ENCODE peak calls at places on chromosomes 5 and 9, in five cellular contexts. A is NCI-H774; T is IMR-90; G is stimulated activated CD8-positive, alpha-beta memory T cell treated with anti-CD3 and anti-CD28 coated beads, Interleukin-7, amount 100 ng/mL, for 24 hours; S is fibroblast of lung. Y is an unnamed sample.

GRCh38 chr9:115411993-115412452 is 294.1 kb upstream of the TNC start:
- DNase-seq in G (no peak), T (peak), S (no peak), A (no peak), Y (no peak)

GRCh38 chr5:149379177-149379761 is at the start of gene IL17B:
- DNase-seq in T (no peak), S (no peak), G (no peak), A (no peak), Y (no peak)

GRCh38 chr5:179558912-179559279 is 8.5 kb downstream of the RUFY1 start:
- DNase-seq in S (peak), G (no peak), T (peak), A (peak), Y (peak)

GRCh38 chr9:71003346-71003745 is 118.1 kb downstream of the TRPM3 start:
- DNase-seq in G (no peak), S (no peak), T (no peak), A (no peak), Y (no peak)

GRCh38 chr5:72151169-72151568 is 43.9 kb downstream of the MAP1B start:
- DNase-seq in T (no peak), A (no peak), S (peak), G (no peak), Y (no peak)

GRCh38 chr5:168318237-168318636 is 26.8 kb downstream of the WWC1 start:
- DNase-seq in G (no peak), T (no peak), A (no peak), S (peak), Y (no peak)

GRCh38 chr5:147939431-147940114 is 33.2 kb upstream of the C5orf46 start:
- DNase-seq in T (no peak), S (no peak), A (no peak), G (no peak), Y (peak)

GRCh38 chr9:120136685-120137084 is 443.3 kb downstream of the CDK5RAP2 start:
- DNase-seq in A (no peak), T (no peak), G (no peak), S (no peak), Y (no peak)

GRCh38 chr5:168227973-168228615 is 63.4 kb upstream of the WWC1 start:
- DNase-seq in T (no peak), A (no peak), G (no peak), S (peak), Y (no peak)

GRCh38 chr9:81529556-81530193 is 159.7 kb downstream of the TLE1 start:
- DNase-seq in A (no peak), T (peak), S (peak), G (no peak), Y (no peak)

GRCh38 chr9:114370251-114370984 is 17.4 kb downstream of the AKNA start:
- DNase-seq in G (no peak), T (no peak), S (no peak), A (no peak), Y (no peak)

GRCh38 chr9:132575005-132575609 is 7.3 kb upstream of the BARHL1 start:
- DNase-seq in G (peak), T (peak), A (peak), S (peak), Y (peak)

GRCh38 chr9:130912932-130913598 is 16.5 kb upstream of the QRFP start:
- DNase-seq in G (no peak), S (peak), T (peak), A (peak), Y (no peak)

GRCh38 chr5:98403131-98403530 is 370.3 kb upstream of the RGMB start:
- DNase-seq in G (no peak), T (no peak), A (no peak), S (no peak), Y (no peak)

GRCh38 chr5:74942622-74943286 is 76.6 kb upstream of the FAM169A start:
- DNase-seq in S (no peak), G (no peak), T (no peak), A (no peak), Y (no peak)

GRCh38 chr9:21904371-21904770 is 89.8 kb downstream of the CDKN2A start:
- DNase-seq in G (no peak), S (no peak), T (peak), A (no peak), Y (no peak)

GRCh38 chr9:117224676-117225075 is 190.2 kb downstream of the ASTN2 start:
- DNase-seq in A (peak), G (no peak), T (no peak), S (no peak), Y (peak)

GRCh38 chr5:76331139-76331538 is 71.9 kb upstream of the IQGAP2 start:
- DNase-seq in T (no peak), G (no peak), A (no peak), S (no peak), Y (no peak)

GRCh38 chr5:122500245-122501086 is 188.4 kb downstream of the SNCAIP start:
- DNase-seq in A (no peak), S (peak), G (no peak), T (peak), Y (no peak)

GRCh38 chr9:38016375-38017120 is 52.5 kb downstream of the SHB start:
- DNase-seq in S (no peak), G (no peak), T (peak), A (no peak), Y (no peak)

GRCh38 chr5:179241175-179241574 is 104.1 kb downstream of the ADAMTS2 start:
- DNase-seq in G (no peak), T (no peak), A (no peak), S (no peak), Y (no peak)

GRCh38 chr5:119418782-119419101 is 33.6 kb upstream of the HSD17B4 start:
- DNase-seq in G (no peak), A (no peak), S (no peak), T (no peak), Y (no peak)

GRCh38 chr5:149641000-149641576 is 59.8 kb downstream of the ARHGEF37 start:
- DNase-seq in A (no peak), T (peak), S (peak), G (no peak), Y (no peak)

GRCh38 chr5:115947260-115947659 is 15.0 kb upstream of the LVRN start:
- DNase-seq in T (peak), S (peak), G (no peak), A (no peak), Y (no peak)

GRCh38 chr5:120614512-120614911 is 150.4 kb downstream of the PRR16 start:
- DNase-seq in T (peak), G (no peak), A (no peak), S (peak), Y (no peak)

GRCh38 chr9:98864257-98865180 is 57.0 kb downstream of the GALNT12 start:
- DNase-seq in A (no peak), G (no peak), S (peak), T (peak), Y (no peak)

GRCh38 chr5:120901199-120901598 is 437.1 kb downstream of the PRR16 start:
- DNase-seq in A (peak), S (peak), T (no peak), G (no peak), Y (no peak)

GRCh38 chr9:87648606-87649005 is 77.3 kb upstream of the CTSL start:
- DNase-seq in T (no peak), G (no peak), S (no peak), A (no peak), Y (no peak)

GRCh38 chr9:71608825-71609452 is 159.4 kb downstream of the CEMIP2 start:
- DNase-seq in G (no peak), A (no peak), T (peak), S (no peak), Y (no peak)

GRCh38 chr9:116716441-116716840 is 29.3 kb downstream of the TRIM32 start:
- DNase-seq in T (no peak), A (no peak), G (no peak), S (no peak), Y (no peak)

Y was measured in NCI-H510A treated with DMSO at 0.1 percent for 48 hours.